ENCODE peak calls at places on chromosomes 13 and 19, in seven cellular contexts. M, E, C, N, K, Y and F are unnamed samples.

GRCh38 chr19:43984687-43985000 is 656 bp downstream of the ZNF155 start:
- DNase-seq in M (no peak), E (no peak), C (no peak), N (no peak), K (no peak), Y (no peak), F (no peak)

GRCh38 chr13:113932060-113932459 is 41.8 kb downstream of the C13orf46 start:
- DNase-seq in M (no peak), E (no peak), C (no peak), N (no peak), K (no peak), Y (no peak), F (no peak)

GRCh38 chr19:18385675-18386542 is at the start of gene GDF15:
- DNase-seq in M (peak), E (peak), C (no peak), N (peak), K (peak), Y (peak), F (peak)

GRCh38 chr13:95087746-95088305 is 213.4 kb downstream of the ABCC4 start:
- DNase-seq in M (no peak), E (peak), C (no peak), N (no peak), K (peak), Y (no peak), F (no peak)

GRCh38 chr13:50401721-50402510 is 386.7 kb downstream of the KCNRG start:
- DNase-seq in M (no peak), E (peak), C (no peak), N (no peak), K (no peak), Y (no peak), F (no peak)

GRCh38 chr19:40273469-40274360 is 11.4 kb downstream of the AKT2 start:
- DNase-seq in M (no peak), E (no peak), C (no peak), N (no peak), K (no peak), Y (no peak), F (no peak)

GRCh38 chr13:99542788-99543406 is 41.6 kb downstream of the TM9SF2 start:
- DNase-seq in M (no peak), E (no peak), C (no peak), N (no peak), K (no peak), Y (no peak), F (no peak)

GRCh38 chr19:55624109-55625003 is at the start of gene ZNF784:
- DNase-seq in M (peak), E (peak), C (peak), N (peak), K (peak), Y (peak), F (peak)

DNA sequence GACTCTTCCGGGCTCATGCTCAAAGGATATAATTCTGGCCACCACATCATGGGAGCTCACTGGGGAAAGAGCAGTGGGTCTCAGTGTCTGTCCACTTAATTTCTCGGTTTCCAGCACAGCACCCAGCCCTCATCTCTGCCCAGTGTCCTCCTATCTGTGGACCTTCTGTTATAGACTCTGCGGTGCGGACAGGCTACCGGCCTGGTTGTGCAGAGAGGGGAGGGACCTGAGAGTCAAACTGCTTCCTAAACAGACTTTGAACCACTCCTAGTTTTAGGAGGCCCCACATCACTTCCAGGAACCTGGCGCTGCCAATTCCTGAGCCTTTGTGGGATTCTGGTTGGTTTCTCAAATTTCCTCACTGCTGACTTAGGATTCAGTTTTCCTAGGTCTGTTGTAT is 59.8 kb upstream of the MED4 start:
- DNase-seq in M (no peak), E (no peak), C (no peak), N (no peak), K (no peak), Y (no peak), F (no peak)
- H4K8ac ChIP-seq in M (no peak), E (no peak), C (no peak), N (peak), K (no peak), Y (no peak), F (no peak)

DNA sequence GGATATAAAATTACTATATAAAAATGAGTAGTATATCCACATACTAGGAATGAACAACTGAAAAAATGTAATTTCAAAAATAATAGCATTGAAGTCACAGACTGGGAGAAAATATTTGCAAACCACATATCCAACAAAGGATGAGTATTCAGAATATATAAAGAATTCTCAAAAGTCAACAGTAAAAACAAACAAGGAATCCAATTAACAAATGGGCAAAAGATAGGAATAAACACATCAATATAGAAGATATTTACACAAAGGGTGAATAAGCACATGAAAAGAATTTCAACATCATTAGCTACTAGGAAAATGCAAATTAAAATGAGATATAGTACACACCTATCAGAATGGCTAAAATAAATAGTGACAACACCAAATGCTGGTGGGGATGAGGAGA is 37.0 kb downstream of the MYCBP2 start:
- DNase-seq in M (no peak), E (no peak), C (no peak), N (no peak), K (no peak), Y (no peak), F (no peak)
- H4K8ac ChIP-seq in M (no peak), E (no peak), C (no peak), N (no peak), K (no peak), Y (no peak), F (no peak)

DNA sequence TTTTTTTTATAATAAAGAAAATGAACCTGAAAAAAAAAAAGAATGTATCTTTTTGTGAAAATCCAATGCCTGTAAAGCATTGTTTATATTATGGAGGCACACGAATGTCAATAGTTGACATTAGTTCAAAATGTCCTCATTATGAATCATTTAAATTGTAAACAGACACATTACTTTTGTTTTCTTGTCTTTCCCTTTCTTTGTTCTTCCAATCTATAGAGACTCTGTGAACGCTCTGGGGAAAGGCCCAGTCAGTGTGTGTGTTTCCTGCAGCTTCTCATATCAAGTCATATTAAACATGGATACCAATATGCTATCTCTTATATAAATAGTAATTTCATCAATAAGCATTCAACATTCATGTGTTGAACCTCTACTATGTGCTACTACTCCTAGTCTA is 193.1 kb downstream of the KCTD12 start:
- DNase-seq in M (no peak), E (no peak), C (no peak), N (no peak), K (peak), Y (no peak), F (no peak)
- H4K8ac ChIP-seq in M (no peak), E (no peak), C (no peak), N (no peak), K (no peak), Y (no peak), F (no peak)

DNA sequence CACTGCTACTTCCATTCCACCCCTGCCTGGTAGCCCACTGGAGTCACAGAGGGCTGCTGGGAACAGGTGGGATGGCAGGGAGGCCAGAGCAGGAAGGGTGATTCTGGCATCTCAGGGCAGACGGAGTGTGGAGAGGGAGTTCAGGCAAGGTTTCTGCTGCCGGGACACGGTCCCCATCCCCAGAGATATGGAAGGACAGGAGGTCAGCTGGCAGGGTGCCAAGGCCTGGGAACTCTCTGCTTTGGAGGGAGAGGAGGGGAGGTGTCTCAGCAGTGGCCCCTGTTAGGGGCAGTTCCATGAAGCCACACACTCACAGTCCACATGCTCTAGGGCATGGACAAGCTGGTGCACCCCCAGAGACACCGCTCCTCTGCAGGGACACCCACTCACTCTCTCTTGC is 68.1 kb downstream of the CHST8 start:
- DNase-seq in M (no peak), E (no peak), C (no peak), N (no peak), K (no peak), Y (no peak), F (no peak)
- H4K8ac ChIP-seq in M (no peak), E (no peak), C (peak), N (no peak), K (no peak), Y (peak), F (no peak)

DNA sequence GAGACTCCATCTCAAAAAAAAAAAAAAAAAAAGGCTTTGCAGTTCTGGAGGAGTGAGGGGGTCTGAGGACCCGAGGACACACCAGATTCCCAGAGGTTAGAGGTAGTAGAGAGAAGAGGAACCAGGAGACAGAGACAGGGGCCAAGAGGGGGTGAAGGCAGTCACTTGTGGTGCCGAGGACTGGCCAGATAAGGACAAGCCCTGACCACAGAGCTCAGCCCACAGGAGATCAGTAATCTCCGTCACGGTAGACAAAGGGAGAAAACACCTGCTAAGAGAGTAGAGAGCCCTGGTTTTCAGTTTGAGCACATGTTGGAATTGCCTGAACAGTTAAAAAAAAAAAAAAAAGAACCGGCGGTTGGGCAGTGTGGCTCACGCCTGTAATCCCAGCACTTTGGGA is 1.7 kb upstream of the PRAM1 start:
- DNase-seq in M (no peak), E (no peak), C (no peak), N (no peak), K (no peak), Y (no peak), F (no peak)
- H4K8ac ChIP-seq in M (no peak), E (no peak), C (no peak), N (no peak), K (no peak), Y (no peak), F (no peak)